ENCODE peak calls at places on chromosomes 12 and 14, in nine cellular contexts. Y, W, S, D, F, M, C, T and O are unnamed samples.

GRCh38 chr14:99402283-99402648 is 78.4 kb downstream of the SETD3 start:
- DNase-seq in Y (no peak), W (no peak), S (no peak), D (no peak), F (no peak), M (no peak), C (no peak), T (no peak), O (no peak)

GRCh38 chr14:25250516-25250915 is 200.6 kb upstream of the STXBP6 start:
- DNase-seq in Y (no peak), W (no peak), S (no peak), D (no peak), F (no peak), M (no peak), C (no peak), T (no peak), O (no peak)

GRCh38 chr12:50387487-50387886 is 8.9 kb downstream of the FAM186A start:
- DNase-seq in Y (peak), W (no peak), S (peak), D (no peak), F (no peak), M (no peak), C (no peak), T (no peak), O (no peak)

GRCh38 chr14:54580933-54581332 is 14.0 kb downstream of the SAMD4A start:
- DNase-seq in Y (no peak), W (no peak), S (no peak), D (no peak), F (no peak), M (no peak), C (no peak), T (no peak), O (no peak)

GRCh38 chr12:45655186-45655585 is 74.3 kb upstream of the ARID2 start:
- DNase-seq in Y (peak), W (peak), S (no peak), D (no peak), F (peak), M (peak), C (no peak), T (peak), O (peak)

GRCh38 chr12:118607831-118608230 is 231.5 kb downstream of the SUDS3 start:
- DNase-seq in Y (no peak), W (no peak), S (no peak), D (no peak), F (no peak), M (no peak), C (no peak), T (no peak), O (no peak)

GRCh38 chr12:69987453-69988102 is 162.6 kb downstream of the MYRFL start:
- DNase-seq in Y (peak), W (peak), S (peak), D (peak), F (no peak), M (no peak), C (no peak), T (no peak), O (no peak)

GRCh38 chr14:102362084-102362483 is 606 bp downstream of the CINP start:
- DNase-seq in Y (peak), W (peak), S (peak), D (no peak), F (no peak), M (peak), C (no peak), T (peak), O (peak)

GRCh38 chr12:82645414-82645813 is 41.3 kb upstream of the TMTC2 start:
- DNase-seq in Y (no peak), W (no peak), S (no peak), D (no peak), F (no peak), M (no peak), C (no peak), T (no peak), O (no peak)
- TF ChIP-seq EZH2phosphoT487 in Y (no peak), W (no peak), S (no peak), D (no peak), F (no peak), M (no peak), C (no peak), T (no peak), O (no peak)

DNA sequence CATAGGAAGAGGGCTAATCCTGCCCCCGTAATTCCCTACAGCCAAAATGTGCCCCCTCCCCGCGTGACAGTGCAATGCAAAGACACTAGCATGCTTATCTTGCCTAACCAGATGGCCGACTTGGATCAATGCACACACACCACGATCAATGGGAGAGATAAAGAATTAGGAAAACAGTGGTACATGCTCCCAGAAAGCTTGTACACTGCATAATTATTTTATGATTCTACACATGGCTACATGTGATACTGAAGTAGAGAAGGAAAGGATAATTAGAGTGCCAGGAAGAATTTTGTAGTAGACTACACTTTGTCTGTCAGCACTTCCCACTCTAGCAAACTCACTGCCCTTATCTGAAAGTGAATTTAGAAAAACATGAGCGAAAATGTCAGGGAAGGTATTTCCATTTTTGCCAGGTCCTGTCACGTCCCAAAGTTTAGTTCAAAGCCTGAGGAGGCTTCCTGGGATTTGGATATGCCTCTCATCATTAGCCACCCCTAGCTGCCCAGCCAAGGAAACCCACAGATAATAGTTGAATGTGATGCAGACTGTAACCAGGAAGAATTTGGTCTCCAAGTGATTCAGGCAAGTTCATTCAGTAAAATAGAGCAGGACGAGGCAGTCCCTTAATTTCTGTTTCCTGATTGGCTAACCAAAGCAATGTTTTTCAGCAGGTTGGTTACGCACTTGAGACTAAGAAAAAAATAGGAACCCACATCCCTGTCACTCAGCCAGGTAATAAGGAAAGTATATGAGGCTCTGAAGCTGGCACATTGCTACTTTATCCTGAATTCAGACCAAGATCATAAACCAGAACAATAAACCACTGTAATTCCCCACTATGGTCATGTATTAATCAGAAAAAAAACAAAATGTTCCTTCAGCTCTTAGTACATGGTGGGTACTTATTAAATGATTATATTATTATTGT is 199.6 kb upstream of the OTX2 start:
- DNase-seq in Y (no peak), W (no peak), S (no peak), D (no peak), F (peak), M (no peak), C (no peak), T (no peak), O (peak)
- TF ChIP-seq EZH2phosphoT487 in Y (no peak), W (no peak), S (no peak), D (no peak), F (no peak), M (no peak), C (no peak), T (no peak), O (no peak)

GRCh38 chr14:50088731-50089130 is 27.6 kb downstream of the VCPKMT start:
- DNase-seq in Y (no peak), W (no peak), S (no peak), D (no peak), F (no peak), M (no peak), C (no peak), T (no peak), O (no peak)

GRCh38 chr14:50086316-50086700 is 30.1 kb downstream of the VCPKMT start:
- DNase-seq in Y (no peak), W (no peak), S (no peak), D (no peak), F (no peak), M (no peak), C (no peak), T (no peak), O (no peak)

GRCh38 chr14:50089213-50089612 is 27.2 kb downstream of the VCPKMT start:
- DNase-seq in Y (no peak), W (no peak), S (no peak), D (no peak), F (no peak), M (no peak), C (no peak), T (no peak), O (no peak)

GRCh38 chr14:50087350-50088116 is 28.8 kb downstream of the VCPKMT start:
- DNase-seq in Y (no peak), W (no peak), S (no peak), D (no peak), F (no peak), M (no peak), C (peak), T (no peak), O (no peak)

DNA sequence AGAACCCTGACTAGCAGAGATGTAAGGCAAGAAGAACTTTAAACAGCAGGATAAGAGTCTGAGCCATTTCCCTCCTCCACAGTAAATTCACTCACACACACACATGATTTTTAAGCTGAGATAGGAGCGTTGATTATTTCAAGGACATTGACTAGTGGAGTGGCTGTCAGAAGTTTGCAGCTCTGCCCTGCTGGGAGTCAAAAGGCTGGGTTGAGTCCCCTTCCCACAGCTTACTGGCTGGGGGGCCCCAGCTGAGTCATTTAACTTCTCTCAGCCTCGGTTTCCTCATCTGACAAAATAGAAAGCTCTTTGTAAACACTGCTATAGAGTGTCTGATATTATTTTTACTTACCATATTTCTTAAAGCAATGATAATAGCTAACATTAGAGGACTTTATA is 28.3 kb downstream of the VCPKMT start:
- DNase-seq in Y (no peak), W (no peak), S (no peak), D (no peak), F (no peak), M (no peak), C (no peak), T (no peak), O (no peak)
- TF ChIP-seq EZH2phosphoT487 in Y (no peak), W (no peak), S (no peak), D (no peak), F (no peak), M (no peak), C (no peak), T (no peak), O (no peak)

DNA sequence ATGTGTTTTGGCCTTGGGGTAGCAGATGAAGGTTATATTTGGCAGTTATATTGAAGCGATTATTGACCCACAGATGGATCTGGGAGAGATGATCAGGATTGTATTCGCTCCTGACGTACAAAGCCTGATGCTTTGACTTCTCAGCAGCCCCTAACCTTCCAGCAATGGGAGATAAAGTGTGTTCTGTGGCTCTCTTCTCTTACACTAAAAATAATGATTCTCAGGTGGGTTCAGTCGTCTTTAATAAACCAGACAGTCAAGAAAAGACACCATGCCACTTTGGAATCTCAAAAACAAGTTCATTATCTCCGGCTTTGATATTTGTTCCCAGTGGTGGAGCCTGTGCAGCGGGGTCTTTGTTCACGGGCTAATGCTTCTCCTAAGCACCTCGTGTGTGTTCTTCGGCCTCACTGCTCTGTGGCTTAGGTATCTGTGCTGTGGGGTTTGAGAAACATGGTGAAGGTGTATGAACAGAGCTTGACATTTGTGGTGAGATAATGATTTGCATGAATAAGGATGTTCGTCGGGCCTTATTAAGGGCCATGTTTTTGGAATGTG is 1.6 kb downstream of the ACVR1B start:
- DNase-seq in Y (no peak), W (no peak), S (no peak), D (no peak), F (no peak), M (peak), C (no peak), T (no peak), O (no peak)
- TF ChIP-seq EZH2phosphoT487 in Y (no peak), W (no peak), S (no peak), D (no peak), F (no peak), M (no peak), C (no peak), T (no peak), O (no peak)

DNA sequence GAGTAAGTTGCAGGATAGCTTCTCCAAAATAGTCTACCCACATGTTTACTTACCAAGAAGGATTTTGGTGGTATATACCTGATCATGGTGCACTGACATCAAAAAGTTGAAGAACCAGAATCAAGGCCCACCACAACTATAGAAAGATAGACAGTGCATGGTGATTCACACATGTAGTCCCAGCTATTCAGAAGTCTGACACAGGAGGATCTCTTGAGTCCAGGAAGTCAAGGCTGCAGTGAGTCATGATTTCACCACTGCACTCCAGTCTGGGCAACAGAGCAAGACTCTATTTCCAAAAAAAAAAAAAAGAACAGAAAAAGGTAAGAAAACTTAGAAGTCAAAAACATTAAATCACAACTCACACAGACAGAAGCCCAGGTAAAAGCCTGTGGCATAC is 422.2 kb upstream of the FOXG1 start:
- DNase-seq in Y (no peak), W (peak), S (no peak), D (no peak), F (no peak), M (no peak), C (no peak), T (no peak), O (no peak)
- TF ChIP-seq EZH2phosphoT487 in Y (no peak), W (no peak), S (no peak), D (no peak), F (no peak), M (no peak), C (no peak), T (no peak), O (no peak)

GRCh38 chr12:39618701-39619100 is 902 bp downstream of the ABCD2 start:
- DNase-seq in Y (no peak), W (no peak), S (no peak), D (no peak), F (no peak), M (no peak), C (no peak), T (peak), O (no peak)

GRCh38 chr12:39619316-39619659 is 315 bp downstream of the ABCD2 start:
- DNase-seq in Y (no peak), W (no peak), S (no peak), D (no peak), F (peak), M (peak), C (peak), T (peak), O (peak)

GRCh38 chr12:39616666-39617065 is 2.9 kb downstream of the ABCD2 start:
- DNase-seq in Y (no peak), W (no peak), S (no peak), D (no peak), F (no peak), M (no peak), C (no peak), T (no peak), O (no peak)

GRCh38 chr12:39616251-39616650 is 3.4 kb downstream of the ABCD2 start:
- DNase-seq in Y (no peak), W (no peak), S (no peak), D (no peak), F (no peak), M (no peak), C (no peak), T (no peak), O (no peak)

GRCh38 chr12:39617887-39618286 is 1.7 kb downstream of the ABCD2 start:
- DNase-seq in Y (no peak), W (no peak), S (no peak), D (no peak), F (no peak), M (no peak), C (peak), T (peak), O (no peak)
- TF ChIP-seq EZH2phosphoT487 in Y (no peak), W (no peak), S (no peak), D (no peak), F (no peak), M (no peak), C (no peak), T (no peak), O (no peak)

DNA sequence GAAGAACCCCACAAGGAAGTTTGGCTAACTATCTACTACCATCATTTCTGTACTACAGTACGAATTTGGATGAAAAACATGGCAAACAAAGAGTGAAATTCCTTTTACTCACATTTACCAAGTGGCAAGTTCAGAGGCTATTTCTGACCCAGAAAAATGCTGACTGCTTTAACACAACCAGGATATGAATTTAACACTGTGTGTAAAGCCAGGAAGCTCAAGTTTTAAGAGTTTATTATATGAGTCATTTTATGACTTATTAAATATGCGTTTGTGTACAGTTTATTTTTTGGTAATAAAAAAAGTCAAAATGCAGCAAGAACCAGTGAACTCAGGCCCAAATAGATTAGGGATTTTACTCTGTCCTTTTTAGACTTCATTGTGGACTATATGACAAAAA is 58.4 kb upstream of the STAC3 start:
- DNase-seq in Y (no peak), W (peak), S (peak), D (no peak), F (no peak), M (no peak), C (peak), T (no peak), O (no peak)
- TF ChIP-seq EZH2phosphoT487 in Y (no peak), W (no peak), S (no peak), D (no peak), F (no peak), M (no peak), C (no peak), T (no peak), O (no peak)